ENCODE peak calls at places on chromosomes 3 and 15, in six cellular contexts. V, K, F, B, D and R are unnamed samples. For H3K4me1, the result is how much of the 10 kb centered on the place peaks cover.

GRCh38 chr15:75577401-75578205 is 1.5 kb downstream of the PTPN9 start:
- DNase-seq in V (peak), K (no peak), F (no peak), B (no peak), D (peak), R (no peak)

GRCh38 chr3:149336925-149337324 is 3.5 kb upstream of the TM4SF18 start:
- DNase-seq in V (no peak), K (no peak), F (no peak), B (no peak), D (no peak), R (no peak)

GRCh38 chr3:140206196-140207040 is 271.4 kb downstream of the CLSTN2 start:
- DNase-seq in V (peak), K (no peak), F (no peak), B (no peak), D (no peak), R (no peak)

GRCh38 chr3:196633658-196634151 is 5.8 kb upstream of the NRROS start:
- DNase-seq in V (no peak), K (no peak), F (no peak), B (no peak), D (no peak), R (peak)

GRCh38 chr3:37852097-37852496 is 9.6 kb upstream of the CTDSPL start:
- DNase-seq in V (no peak), K (no peak), F (no peak), B (no peak), D (no peak), R (peak)

GRCh38 chr3:38614651-38615352 is 34.7 kb downstream of the SCN5A start:
- DNase-seq in V (no peak), K (no peak), F (no peak), B (no peak), D (no peak), R (peak)

GRCh38 chr3:140723576-140723975 is 45.7 kb downstream of the TRIM42 start:
- DNase-seq in V (no peak), K (no peak), F (no peak), B (no peak), D (no peak), R (no peak)

GRCh38 chr3:59257506-59257905 is 207.7 kb upstream of the CFAP20DC start:
- DNase-seq in V (no peak), K (no peak), F (no peak), B (no peak), D (no peak), R (no peak)

GRCh38 chr3:189202583-189202982 is 30.8 kb downstream of the TPRG1 start:
- DNase-seq in V (peak), K (no peak), F (no peak), B (no peak), D (no peak), R (no peak)

GRCh38 chr15:41341519-41341918 is 8.8 kb downstream of the NUSAP1 start:
- DNase-seq in V (no peak), K (no peak), F (no peak), B (no peak), D (no peak), R (no peak)

GRCh38 chr3:46873521-46873920 is 4.0 kb upstream of the PTH1R start:
- DNase-seq in V (no peak), K (no peak), F (no peak), B (no peak), D (no peak), R (no peak)

GRCh38 chr3:111069974-111070751 is 1.5 kb upstream of the NECTIN3 start:
- DNase-seq in V (peak), K (no peak), F (peak), B (peak), D (peak), R (peak)

GRCh38 chr3:66812126-66812525 is 186.0 kb upstream of the KBTBD8 start:
- DNase-seq in V (no peak), K (no peak), F (no peak), B (no peak), D (no peak), R (no peak)

GRCh38 chr3:183309276-183309675 is 56.2 kb downstream of the B3GNT5 start:
- DNase-seq in V (no peak), K (no peak), F (peak), B (peak), D (no peak), R (no peak)

GRCh38 chr3:191373327-191373726 is 43.0 kb upstream of the UTS2B start:
- DNase-seq in V (no peak), K (no peak), F (no peak), B (no peak), D (no peak), R (no peak)

GRCh38 chr3:120214161-120214560 is 70.9 kb downstream of the GPR156 start:
- DNase-seq in V (no peak), K (no peak), F (no peak), B (no peak), D (no peak), R (no peak)

GRCh38 chr3:27880969-27881892 is 159.1 kb upstream of the EOMES start:
- DNase-seq in V (no peak), K (no peak), F (peak), B (peak), D (no peak), R (peak)

GRCh38 chr3:100205161-100205560 is 55.6 kb upstream of the TBC1D23 start:
- DNase-seq in V (no peak), K (no peak), F (no peak), B (no peak), D (no peak), R (no peak)

GRCh38 chr3:116579843-116580242 is 129.7 kb upstream of the TUSC7 start:
- DNase-seq in V (no peak), K (no peak), F (no peak), B (no peak), D (no peak), R (no peak)

GRCh38 chr3:59563966-59564365 is 514.1 kb upstream of the CFAP20DC start:
- DNase-seq in V (no peak), K (no peak), F (no peak), B (no peak), D (no peak), R (no peak)

GRCh38 chr15:52334491-52335160 is 39.0 kb upstream of the MYO5C start:
- DNase-seq in V (no peak), K (no peak), F (no peak), B (no peak), D (no peak), R (no peak)

GRCh38 chr15:59611277-59612260 is at the start of gene GCNT3:
- DNase-seq in V (no peak), K (peak), F (no peak), B (peak), D (no peak), R (no peak)

GRCh38 chr15:33729648-33730047 is 238.6 kb upstream of the CHRM5 start:
- DNase-seq in V (no peak), K (peak), F (no peak), B (no peak), D (no peak), R (no peak)

GRCh38 chr3:122563717-122564025 is 429 bp downstream of the PARP9 start:
- DNase-seq in V (peak), K (no peak), F (no peak), B (no peak), D (peak), R (no peak)

GRCh38 chr3:55370272-55370671 is 116.8 kb downstream of the WNT5A start:
- DNase-seq in V (no peak), K (no peak), F (no peak), B (no peak), D (no peak), R (no peak)

GRCh38 chr3:42960781-42961180 is 18.3 kb upstream of the GASK1A start:
- DNase-seq in V (no peak), K (no peak), F (no peak), B (no peak), D (no peak), R (no peak)

GRCh38 chr15:91104111-91104510 is 4.1 kb downstream of the SV2B start:
- DNase-seq in V (no peak), K (no peak), F (peak), B (no peak), D (no peak), R (no peak)

GRCh38 chr3:64345351-64345750 is 120.1 kb upstream of the PRICKLE2 start:
- DNase-seq in V (peak), K (no peak), F (no peak), B (no peak), D (no peak), R (no peak)

GRCh38 chr15:32849769-32850668 is 132.2 kb downstream of the GREM1 start:
- DNase-seq in V (no peak), K (no peak), F (no peak), B (no peak), D (no peak), R (no peak)

GRCh38 chr15:45126535-45127158 is 3.0 kb downstream of the DUOXA1 start:
- DNase-seq in V (no peak), K (peak), F (no peak), B (no peak), D (peak), R (no peak)

GRCh38 chr3:42077785-42078184 is 13.4 kb upstream of the TRAK1 start:
- DNase-seq in V (no peak), K (no peak), F (no peak), B (peak), D (no peak), R (peak)

GRCh38 chr3:66985336-66985920 is 12.7 kb upstream of the KBTBD8 start:
- DNase-seq in V (no peak), K (no peak), F (no peak), B (no peak), D (no peak), R (no peak)

GRCh38 chr15:31953573-31953972 is 76.7 kb upstream of the CHRNA7 start:
- DNase-seq in V (no peak), K (no peak), F (no peak), B (no peak), D (no peak), R (no peak)

GRCh38 chr3:152385761-152386160 is 117.0 kb downstream of the MBNL1 start:
- DNase-seq in V (no peak), K (no peak), F (no peak), B (no peak), D (peak), R (no peak)

DNA sequence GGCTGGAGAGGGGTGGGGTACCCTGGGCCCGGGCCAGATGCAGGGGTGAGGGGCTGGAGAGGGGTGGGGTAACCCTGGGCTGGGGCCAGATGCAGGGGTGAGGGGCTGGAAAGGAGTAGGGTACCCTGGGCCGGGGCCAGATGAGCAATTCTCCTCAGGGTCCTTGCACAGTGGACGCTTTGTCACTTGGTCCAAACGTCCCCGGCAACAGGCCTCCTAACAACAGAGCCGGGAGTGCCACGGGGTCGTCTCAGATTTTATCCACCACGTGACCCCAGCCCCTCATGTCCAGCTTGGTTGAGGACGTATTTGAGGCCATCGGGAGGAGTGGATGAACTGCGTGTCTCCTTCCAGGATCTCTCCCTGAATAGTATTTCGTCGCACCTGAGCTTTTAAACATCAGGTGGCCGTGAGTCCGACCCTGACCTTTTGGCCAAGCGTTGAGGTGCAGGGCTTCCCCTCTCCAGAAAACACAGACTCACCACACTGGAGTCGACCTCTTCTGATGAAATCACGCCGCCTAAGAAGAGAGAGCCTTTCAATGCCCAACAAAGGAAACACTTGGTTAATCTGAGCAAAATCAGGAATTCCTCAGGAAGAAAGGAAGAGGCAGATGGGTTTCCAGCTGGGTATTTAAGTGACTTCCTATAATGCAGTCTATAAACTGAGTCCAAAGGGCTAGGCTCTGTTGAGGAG is 12.8 kb upstream of the LRRC15 start:
- DNase-seq in V (no peak), K (no peak), F (no peak), B (no peak), D (no peak), R (peak)
- TF ChIP-seq POLR2A in V (no peak), K (no peak), F (no peak), B (no peak), D (no peak), R (no peak)

GRCh38 chr3:71066849-71067261 is 516.7 kb downstream of the FOXP1 start:
- DNase-seq in V (no peak), K (no peak), F (peak), B (no peak), D (no peak), R (no peak)
- H3K4me3 ChIP-seq in V (no peak), K (no peak), F (peak), B (peak), D (no peak), R (peak)

DNA sequence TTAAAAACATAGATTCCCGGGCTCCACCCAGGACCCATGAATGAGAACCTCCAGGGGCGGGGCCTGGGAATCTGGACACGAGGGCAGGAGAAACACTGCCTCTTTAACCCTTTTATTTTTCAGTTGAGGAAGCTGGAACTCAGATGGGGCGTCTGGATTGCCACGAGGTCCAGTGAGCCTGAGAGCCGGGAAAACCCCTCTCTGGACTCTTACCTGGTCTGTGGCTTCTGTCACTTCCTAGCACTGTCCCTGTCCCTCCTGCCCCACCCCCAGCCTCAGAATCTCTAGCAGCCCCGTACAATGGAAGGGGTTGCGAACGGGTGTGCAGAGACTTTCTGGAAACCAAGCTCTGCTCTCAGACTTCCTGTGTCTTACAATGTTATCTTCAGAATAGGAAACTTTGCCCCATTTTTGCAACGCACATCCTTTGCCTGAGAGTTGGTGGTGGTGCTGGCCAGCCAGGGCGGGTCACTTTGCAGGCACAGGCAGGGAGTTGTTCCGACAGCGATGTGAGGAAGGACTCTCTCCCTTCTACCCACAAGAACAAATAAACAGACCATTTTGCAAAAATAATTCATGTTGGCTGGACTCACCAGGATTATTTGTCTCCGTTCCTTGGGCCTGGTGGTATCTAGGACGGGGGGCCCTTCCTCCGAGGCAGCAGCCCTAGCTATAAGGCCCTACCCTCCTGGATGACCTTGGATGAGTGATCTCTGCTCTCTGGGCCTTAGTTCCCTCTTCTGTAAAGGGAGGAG is 59.1 kb downstream of the SMAD6 start:
- DNase-seq in V (no peak), K (no peak), F (no peak), B (no peak), D (no peak), R (peak)
- H3K4me1 ChIP-seq in V (under half), K (half or more), F (under half), B (under half), D (under half), R (half or more)

DNA sequence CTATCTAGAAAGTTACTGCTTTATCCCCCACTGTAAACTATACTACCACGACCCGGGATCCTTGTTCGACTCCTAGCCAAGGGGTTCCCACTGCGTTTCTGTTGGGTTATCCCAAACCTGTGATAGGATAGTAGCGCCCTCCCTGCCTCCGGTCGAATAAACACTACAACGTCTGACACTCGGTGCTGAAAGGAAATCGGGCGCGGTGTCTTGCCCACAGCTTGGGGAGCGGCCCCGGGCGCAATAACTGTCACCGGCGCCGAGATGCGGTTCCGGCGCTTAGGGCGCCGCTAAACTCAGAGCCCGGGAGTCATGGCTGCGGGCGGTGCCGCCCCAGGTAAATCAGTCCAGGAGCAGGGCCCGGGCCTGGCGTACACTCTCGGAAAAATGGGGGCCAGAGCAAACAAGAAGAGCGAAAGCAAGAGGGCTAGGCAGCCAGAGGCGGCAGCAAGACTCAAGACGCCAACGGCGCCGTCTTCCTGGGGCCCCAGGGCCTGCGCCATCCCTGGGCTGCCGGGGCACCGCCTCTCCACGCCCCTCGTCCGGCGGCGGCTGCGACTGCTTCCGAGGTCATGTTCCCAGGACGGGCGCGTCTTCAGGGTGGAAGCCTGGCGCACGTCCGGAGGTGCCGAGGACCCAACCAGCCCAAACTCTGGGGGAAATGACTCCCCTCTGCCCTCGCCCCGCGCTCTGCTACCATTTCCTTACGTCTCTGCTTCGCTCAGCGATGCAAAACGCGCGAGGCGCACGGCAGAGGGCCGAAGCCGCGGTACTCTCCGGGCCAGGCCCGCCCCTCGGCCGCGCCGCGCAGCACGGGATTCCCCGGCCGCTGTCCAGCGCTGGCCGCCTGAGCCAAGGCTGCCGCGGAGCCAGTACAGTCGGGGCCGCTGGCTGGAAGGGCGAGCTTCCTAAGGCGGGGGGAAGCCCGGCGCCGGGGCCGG is at the start of gene DUT:
- DNase-seq in V (peak), K (peak), F (peak), B (peak), D (peak), R (peak)
- TF ChIP-seq POLR2A in V (no peak), K (peak), F (peak), B (peak), D (peak), R (no peak)

DNA sequence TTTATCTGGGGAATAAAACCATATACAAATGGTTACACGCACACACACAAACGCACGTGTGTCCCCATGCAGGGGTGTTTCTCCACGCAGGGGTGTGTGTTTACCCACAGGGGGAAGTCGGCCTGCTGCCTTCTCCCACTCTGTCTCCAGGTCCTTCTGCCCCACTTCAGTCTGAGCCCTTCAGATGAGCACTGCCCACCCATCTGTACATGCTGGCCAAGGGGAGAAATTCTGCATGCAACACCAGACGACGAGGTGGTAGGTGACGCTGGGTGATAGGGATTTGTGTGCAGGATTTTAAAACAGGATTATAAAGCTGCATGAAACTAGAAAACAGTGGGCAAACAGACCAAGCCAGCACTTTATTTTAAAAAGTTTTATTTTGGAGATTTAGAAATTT is 122.5 kb downstream of the TJP1 start:
- DNase-seq in V (no peak), K (no peak), F (no peak), B (no peak), D (no peak), R (no peak)
- H3K4me3 ChIP-seq in V (no peak), K (no peak), F (no peak), B (no peak), D (no peak), R (no peak)